ENCODE peak calls at places on chromosomes 2 and 18, in nine cellular contexts. X is CD8-positive, alpha-beta T cell; G is psoas muscle; T is heart left ventricle; I is hepatocyte; D is tibial artery; Q is fibroblast of lung; K is LNCaP clone FGC; O is OCI-LY7. M is an unnamed sample.

GRCh38 chr2:135948642-135949355 is 36.6 kb downstream of the DARS1 start:
- DNase-seq in K (no peak), T (no peak), Q (peak), G (no peak), I (peak), X (peak), D (no peak), O (no peak), M (peak)

GRCh38 chr18:77133051-77133919 is 702 bp upstream of the MBP start:
- DNase-seq in T (no peak), O (no peak), Q (no peak), X (no peak), D (no peak), K (no peak), G (peak), I (peak), M (no peak)

GRCh38 chr2:174461221-174461620 is 25.6 kb downstream of the GPR155 start:
- DNase-seq in D (no peak), X (no peak), I (no peak), T (no peak), Q (no peak), G (no peak), O (no peak), K (no peak), M (no peak)

GRCh38 chr2:226057914-226058313 is 658.4 kb downstream of the NYAP2 start:
- DNase-seq in G (no peak), K (no peak), O (no peak), T (no peak), I (no peak), Q (no peak), X (no peak), D (no peak), M (no peak)

GRCh38 chr2:239767016-239767905 is 257.9 kb downstream of the NDUFA10 start:
- DNase-seq in O (no peak), Q (no peak), D (peak), T (no peak), G (no peak), X (no peak), I (no peak), K (no peak), M (no peak)

GRCh38 chr18:9969247-9969646 is 55.4 kb downstream of the VAPA start:
- DNase-seq in Q (no peak), T (no peak), D (no peak), G (no peak), K (no peak), O (no peak), I (no peak), X (no peak), M (no peak)

GRCh38 chr2:15943914-15944313 is 3.6 kb downstream of the MYCN start:
- DNase-seq in I (peak), T (no peak), D (no peak), X (no peak), G (no peak), Q (peak), O (no peak), K (no peak), M (no peak)

GRCh38 chr2:180177534-180177933 is 170.4 kb upstream of the CWC22 start:
- DNase-seq in T (no peak), D (no peak), Q (no peak), K (no peak), X (no peak), O (no peak), G (no peak), I (no peak), M (no peak)

GRCh38 chr2:73937899-73938298 is 11.2 kb downstream of the DGUOK start:
- DNase-seq in Q (no peak), D (no peak), G (no peak), T (no peak), I (no peak), X (no peak), O (no peak), K (no peak), M (no peak)
- H3K4me3 ChIP-seq in Q (no peak), D (no peak), G (no peak), T (no peak), I (no peak), X (no peak), O (no peak), K (no peak), M (no peak)

GRCh38 chr2:74550231-74550630 is 3.5 kb downstream of the LOXL3 start:
- DNase-seq in Q (no peak), T (no peak), D (no peak), K (no peak), X (no peak), O (no peak), G (no peak), I (no peak), M (no peak)
- H3K4me3 ChIP-seq in Q (no peak), T (no peak), D (no peak), K (no peak), X (no peak), O (no peak), G (no peak), I (no peak), M (no peak)

GRCh38 chr2:229715895-229716507 is 1.6 kb upstream of the DNER start:
- DNase-seq in D (no peak), I (peak), T (no peak), G (no peak), Q (peak), K (no peak), X (peak), O (peak), M (no peak)

GRCh38 chr2:229714736-229715541 is 584 bp upstream of the DNER start:
- DNase-seq in K (peak), X (no peak), G (peak), I (peak), O (no peak), D (no peak), T (peak), Q (peak), M (no peak)

GRCh38 chr2:229712125-229712524 is 2.2 kb downstream of the DNER start:
- DNase-seq in T (no peak), D (no peak), X (no peak), Q (peak), G (no peak), I (no peak), K (no peak), O (peak), M (no peak)

GRCh38 chr2:229714080-229714735 is at the start of gene DNER:
- DNase-seq in G (peak), I (peak), X (peak), O (peak), Q (no peak), T (no peak), D (no peak), K (no peak), M (no peak)

DNA sequence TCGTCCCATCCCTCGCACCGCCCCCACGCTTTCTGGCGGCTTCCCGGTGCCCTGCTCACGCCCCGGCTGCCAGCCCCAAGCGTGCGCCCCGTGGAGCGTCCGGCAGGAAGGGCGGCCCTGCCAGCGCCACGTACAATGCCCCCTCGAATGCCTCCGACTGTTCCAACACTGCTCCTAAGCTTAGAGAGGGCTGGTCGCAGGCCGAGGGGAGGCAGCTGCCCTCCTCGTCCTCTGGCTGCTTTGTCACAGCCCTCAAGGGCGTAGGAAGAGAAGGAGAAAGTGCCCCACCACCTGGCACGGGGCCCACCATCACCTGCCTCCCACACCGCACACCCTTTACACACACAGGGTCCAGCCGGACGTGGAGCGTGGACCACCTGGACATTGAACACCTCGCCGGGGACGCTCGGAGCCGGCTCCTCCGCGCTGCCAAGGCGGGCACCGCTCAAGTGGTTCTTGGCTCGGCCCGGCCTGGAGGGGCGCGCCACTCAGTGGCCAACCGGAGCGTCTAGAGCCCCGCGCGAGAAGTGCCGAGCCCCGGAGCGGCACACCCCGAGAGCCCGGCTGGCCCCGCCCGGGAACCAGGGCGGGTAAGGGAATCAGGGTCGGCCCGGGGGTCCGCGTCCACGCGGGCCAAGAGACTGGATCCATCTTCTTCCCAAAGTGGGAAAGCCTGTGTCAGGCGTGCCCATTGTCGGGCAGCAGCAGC is 830 bp downstream of the DNER start:
- DNase-seq in O (no peak), Q (no peak), D (no peak), X (no peak), I (peak), G (no peak), K (no peak), T (no peak), M (no peak)
- H3K4me3 ChIP-seq in O (no peak), Q (peak), D (no peak), X (peak), I (no peak), G (peak), K (no peak), T (peak), M (peak)

GRCh38 chr2:56185101-56185581 is 1.4 kb downstream of the CCDC85A start:
- DNase-seq in Q (no peak), O (no peak), T (peak), G (peak), K (no peak), X (no peak), I (peak), D (no peak), M (no peak)
- H3K4me3 ChIP-seq in Q (no peak), O (no peak), T (peak), G (peak), K (peak), X (no peak), I (peak), D (peak), M (peak)

DNA sequence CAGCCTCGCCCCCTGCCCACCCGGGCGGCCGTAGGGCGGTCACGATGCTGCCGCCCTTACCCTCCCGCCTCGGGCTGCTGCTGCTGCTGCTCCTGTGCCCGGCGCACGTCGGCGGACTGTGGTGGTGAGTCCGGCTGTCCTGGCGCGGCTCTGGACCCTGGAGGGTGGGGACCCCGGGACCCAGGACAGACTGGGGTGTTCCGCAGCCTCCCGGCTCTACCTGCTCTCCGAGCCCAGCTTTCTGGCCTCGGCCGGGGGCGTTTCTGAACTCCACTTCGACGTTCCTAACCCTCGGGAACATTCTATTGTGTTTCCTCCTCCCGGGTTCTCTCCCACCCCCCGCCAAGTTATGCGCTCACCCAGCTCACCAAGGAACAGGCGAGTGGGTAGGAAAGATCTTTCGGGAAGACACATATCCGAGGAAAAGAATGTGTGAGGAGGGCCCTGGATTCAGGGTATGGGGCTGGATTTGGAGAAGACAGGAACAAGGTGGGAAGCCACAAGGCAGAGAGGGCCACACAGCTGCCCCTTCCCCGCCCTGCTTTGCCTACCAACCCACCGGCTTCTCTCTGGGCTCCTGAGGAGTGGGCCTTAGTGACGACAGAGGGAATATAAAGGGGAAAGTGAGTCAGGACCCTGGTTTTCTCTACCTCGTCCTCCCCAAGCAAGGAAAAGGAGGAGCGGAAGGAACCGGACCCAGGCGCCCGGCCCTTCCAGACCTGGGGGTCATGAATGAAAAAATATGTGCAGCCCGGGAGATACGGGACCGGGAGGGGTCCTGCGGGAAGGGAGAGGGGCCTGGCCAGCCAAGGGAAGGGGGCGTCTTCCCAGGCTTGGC is 608 bp downstream of the WNT6 start:
- DNase-seq in O (no peak), D (peak), G (peak), K (no peak), X (no peak), Q (no peak), T (no peak), I (no peak), M (no peak)
- H3K4me3 ChIP-seq in O (peak), D (peak), G (peak), K (no peak), X (peak), Q (no peak), T (peak), I (no peak), M (peak)

M was measured in epithelial cell of proximal tubule.